ENCODE peak calls at places on chromosomes 16 and 17, in nine cellular contexts. L, Y, C, A, E, M, P, B and D are unnamed samples.

GRCh38 chr16:20904507-20905079 is 4.0 kb downstream of the LYRM1 start:
- DNase-seq in L (no peak), P (no peak), Y (no peak), M (peak; percentile 75), E (no peak), B (no peak), A (no peak), C (no peak), D (no peak)

GRCh38 chr16:31063843-31064611 is 10.0 kb downstream of the ZNF668 start:
- DNase-seq in E (no peak), M (no peak), A (no peak), C (no peak), Y (no peak), B (no peak), P (no peak), L (no peak), D (no peak)

GRCh38 chr16:603221-603620 is 13.4 kb downstream of the RAB40C start:
- DNase-seq in B (no peak), C (no peak), L (no peak), A (no peak), E (no peak), M (no peak), Y (no peak), P (no peak), D (no peak)

GRCh38 chr16:87506423-87507350 is 13.9 kb upstream of the ZCCHC14 start:
- DNase-seq in L (no peak), B (no peak), A (no peak), Y (no peak), M (no peak), P (no peak), E (no peak), C (no peak), D (no peak)

GRCh38 chr17:32755045-32755805 is 121.7 kb downstream of the MYO1D start:
- DNase-seq in B (peak; percentile 21), E (no peak), A (no peak), P (no peak), C (no peak), L (no peak), Y (no peak), M (peak; percentile 68), D (no peak)

GRCh38 chr16:66205287-66206167 is 161.0 kb upstream of the CDH5 start:
- DNase-seq in L (no peak), B (no peak), A (no peak), M (peak; percentile 52), P (peak; percentile 11), Y (no peak), E (no peak), C (no peak), D (no peak)

GRCh38 chr17:82613283-82614094 is 34.8 kb downstream of the WDR45B start:
- DNase-seq in C (no peak), P (no peak), A (no peak), Y (no peak), L (peak; percentile 47), B (peak; percentile 92), E (no peak), M (no peak), D (no peak)

GRCh38 chr17:19718041-19718612 is 1.7 kb upstream of the SLC47A2 start:
- DNase-seq in L (no peak), C (no peak), B (no peak), Y (no peak), A (no peak), M (no peak), E (no peak), P (no peak), D (no peak)

GRCh38 chr17:75637143-75637538 is 3.9 kb downstream of the SMIM5 start:
- DNase-seq in C (no peak), M (no peak), B (no peak), L (peak; percentile 72), A (no peak), Y (no peak), E (peak; percentile 69), P (no peak), D (no peak)

GRCh38 chr16:49700928-49701685 is 154.8 kb downstream of the ZNF423 start:
- DNase-seq in Y (no peak), L (no peak), C (no peak), A (no peak), P (no peak), E (no peak), B (peak; percentile 52), M (no peak), D (no peak)

GRCh38 chr17:63843387-63844292 is 1.2 kb upstream of the SMARCD2 start:
- DNase-seq in L (peak; percentile 45), B (no peak), Y (no peak), E (peak; percentile 51), C (no peak), P (peak; percentile 77), M (no peak), A (peak; percentile 61), D (no peak)

GRCh38 chr17:30086896-30087295 is 29.7 kb upstream of the NSRP1 start:
- DNase-seq in P (no peak), Y (no peak), L (no peak), B (no peak), C (no peak), M (no peak), A (no peak), E (no peak), D (no peak)

GRCh38 chr17:55265434-55266021 is 768 bp downstream of the HLF start:
- DNase-seq in L (peak; percentile 34), A (peak; percentile 27), B (no peak), E (peak; percentile 29), P (no peak), M (no peak), Y (no peak), C (no peak), D (no peak)

GRCh38 chr17:4509923-4510614 is 11.4 kb downstream of the SPNS2 start:
- DNase-seq in A (peak; percentile 62), B (no peak), L (peak; percentile 59), Y (no peak), P (no peak), E (no peak), M (no peak), C (no peak), D (no peak)

GRCh38 chr17:82039695-82040299 is 2.3 kb upstream of the DCXR start:
- DNase-seq in A (no peak), M (no peak), L (no peak), E (no peak), P (no peak), C (no peak), B (no peak), Y (no peak), D (no peak)

GRCh38 chr16:69763557-69763942 is 1.4 kb downstream of the WWP2 start:
- DNase-seq in L (no peak), M (no peak), Y (no peak), P (no peak), C (no peak), A (no peak), B (no peak), E (no peak), D (no peak)

GRCh38 chr17:28675980-28676379 is 14.0 kb downstream of the SUPT6H start:
- DNase-seq in Y (no peak), C (no peak), A (no peak), L (no peak), E (peak; percentile 33), B (no peak), P (no peak), M (peak; percentile 39), D (no peak)
- TF ChIP-seq CTCF in Y (peak; percentile 41), C (no peak), A (no peak), L (no peak), E (no peak), B (no peak), P (no peak), M (peak; percentile 72), D (no peak)

GRCh38 chr16:85054948-85055502 is 27.4 kb downstream of the KIAA0513 start:
- DNase-seq in L (no peak), E (no peak), M (no peak), A (no peak), P (no peak), C (no peak), B (no peak), Y (no peak), D (no peak)

GRCh38 chr16:85056211-85056748 is 28.7 kb downstream of the KIAA0513 start:
- DNase-seq in L (no peak), E (no peak), M (no peak), C (no peak), A (no peak), P (peak; percentile 75), Y (no peak), B (peak; percentile 49), D (no peak)

GRCh38 chr16:85057212-85057889 is 29.8 kb downstream of the KIAA0513 start:
- DNase-seq in E (no peak), M (peak; percentile 17), L (no peak), B (peak; percentile 52), Y (no peak), P (no peak), A (no peak), C (no peak), D (no peak)

GRCh38 chr16:85057948-85058347 is 30.4 kb downstream of the KIAA0513 start:
- DNase-seq in M (no peak), B (peak; percentile 81), L (no peak), E (no peak), C (no peak), A (no peak), Y (no peak), P (no peak), D (no peak)

GRCh38 chr16:85055503-85056210 is 28.1 kb downstream of the KIAA0513 start:
- DNase-seq in P (peak; percentile 69), E (peak; percentile 71), L (no peak), A (no peak), C (peak; percentile 53), B (peak; percentile 61), M (peak; percentile 40), Y (no peak), D (no peak)
- TF ChIP-seq CTCF in P (no peak), E (no peak), L (no peak), A (no peak), C (no peak), B (no peak), M (no peak), Y (no peak), D (no peak)

GRCh38 chr17:66777689-66778225 is 57.2 kb upstream of the CACNG5 start:
- DNase-seq in C (no peak), L (no peak), A (no peak), E (no peak), M (no peak), P (no peak), B (peak; percentile 48), Y (no peak), D (no peak)
- TF ChIP-seq CTCF in C (no peak), L (no peak), A (no peak), E (no peak), M (no peak), P (no peak), B (no peak), Y (no peak), D (no peak)

DNA sequence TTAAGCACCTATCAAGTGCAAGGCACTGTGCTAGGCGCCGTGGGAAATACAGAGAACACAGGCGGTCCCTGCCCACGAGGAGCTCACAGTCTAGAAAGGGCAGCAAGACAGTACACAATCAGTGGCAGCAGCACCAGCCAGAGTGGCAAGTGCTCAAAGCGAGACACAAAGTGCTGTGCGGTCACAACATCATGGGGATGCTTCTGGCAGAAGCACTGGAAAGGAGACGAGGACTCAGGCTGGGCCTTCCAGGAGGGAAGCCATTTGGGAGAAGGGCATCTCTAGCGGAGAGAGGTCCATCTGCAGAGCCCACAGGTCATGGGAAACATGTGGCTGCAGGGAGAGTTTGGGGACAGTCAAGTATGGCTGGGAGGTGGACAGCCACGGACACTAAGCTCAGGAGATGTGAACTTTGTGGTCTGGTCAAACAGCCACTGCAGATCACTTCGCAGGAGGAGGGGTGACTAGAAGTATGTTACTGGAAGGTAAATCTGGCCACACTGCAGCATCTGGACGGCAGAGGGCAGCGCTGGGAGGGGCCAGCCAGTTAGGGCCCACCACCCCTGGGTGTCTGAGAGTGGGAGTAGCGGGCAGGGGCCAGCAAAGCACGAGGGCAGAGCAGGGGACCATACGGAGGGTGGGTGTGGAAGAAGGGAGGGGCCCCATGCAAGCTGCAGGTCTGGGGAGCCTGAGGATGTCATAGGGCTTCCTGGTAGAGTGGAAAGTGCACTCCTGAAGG is 71.1 kb downstream of the N4BP1 start:
- DNase-seq in B (peak; percentile 32), C (no peak), M (no peak), P (peak; percentile 57), Y (no peak), A (no peak), E (peak; percentile 37), L (no peak), D (no peak)
- TF ChIP-seq CTCF in B (peak; percentile 53), C (no peak), M (no peak), P (no peak), Y (no peak), A (no peak), E (no peak), L (peak; percentile 50), D (peak; percentile 50)